ENCODE peak calls at places on chromosomes 2 and 18, in seven cellular contexts. K is left ventricle myocardium inferior; N is ovary; W is brain microvascular endothelial cell; Y is upper lobe of right lung; I is tibial nerve; F is CD4-positive, alpha-beta T cell. G is an unnamed sample. For H3K27me3, the result is how much of the 10 kb centered on the place peaks cover.

GRCh38 chr2:48482774-48483173 is 47.2 kb upstream of the STON1 start:
- DNase-seq in K (no peak), N (no peak), W (peak), Y (no peak), I (no peak), F (no peak), G (no peak)

GRCh38 chr2:222057249-222058073 is 241.3 kb downstream of the PAX3 start:
- DNase-seq in K (no peak), N (no peak), W (no peak), Y (no peak), I (no peak), F (no peak), G (no peak)

GRCh38 chr18:46322411-46322891 is 218.3 kb downstream of the HAUS1 start:
- DNase-seq in K (no peak), N (no peak), W (no peak), Y (no peak), I (no peak), F (no peak), G (no peak)

GRCh38 chr2:83689402-83689801 is 769.7 kb downstream of the SUCLG1 start:
- DNase-seq in K (no peak), N (no peak), W (no peak), Y (no peak), I (no peak), F (no peak), G (no peak)

GRCh38 chr2:64485302-64485701 is 31.3 kb downstream of the LGALSL start:
- DNase-seq in K (no peak), N (no peak), W (no peak), Y (no peak), I (no peak), F (no peak), G (no peak)

GRCh38 chr2:144382848-144383247 is 137.1 kb downstream of the ZEB2 start:
- DNase-seq in K (no peak), N (no peak), W (no peak), Y (no peak), I (no peak), F (no peak), G (peak)

GRCh38 chr18:63848159-63848558 is 39.3 kb upstream of the SERPINB2 start:
- DNase-seq in K (no peak), N (no peak), W (peak), Y (no peak), I (no peak), F (no peak), G (no peak)

GRCh38 chr2:96317584-96317997 is 7.5 kb upstream of the ITPRIPL1 start:
- DNase-seq in K (no peak), N (no peak), W (no peak), Y (no peak), I (no peak), F (no peak), G (no peak)

GRCh38 chr18:2964349-2965010 is 48.5 kb downstream of the LPIN2 start:
- DNase-seq in K (no peak), N (no peak), W (no peak), Y (no peak), I (no peak), F (no peak), G (no peak)

GRCh38 chr2:241216211-241216761 is 27.8 kb downstream of the ANO7 start:
- DNase-seq in K (no peak), N (no peak), W (no peak), Y (no peak), I (no peak), F (no peak), G (no peak)

GRCh38 chr2:56130463-56131070 is 53.2 kb upstream of the CCDC85A start:
- DNase-seq in K (no peak), N (no peak), W (peak), Y (no peak), I (peak), F (no peak), G (no peak)

GRCh38 chr2:182836451-182836850 is 30.0 kb downstream of the FRZB start:
- DNase-seq in K (no peak), N (no peak), W (no peak), Y (no peak), I (no peak), F (no peak), G (no peak)

GRCh38 chr18:26096852-26097251 is 6.4 kb upstream of the SS18 start:
- DNase-seq in K (no peak), N (no peak), W (no peak), Y (no peak), I (no peak), F (no peak), G (no peak)

GRCh38 chr2:11657646-11658045 is 12.3 kb downstream of the NTSR2 start:
- DNase-seq in K (no peak), N (no peak), W (no peak), Y (no peak), I (no peak), F (no peak), G (no peak)

GRCh38 chr2:102520009-102520408 is 47.0 kb downstream of the SLC9A4 start:
- DNase-seq in K (no peak), N (no peak), W (no peak), Y (no peak), I (no peak), F (no peak), G (no peak)

GRCh38 chr18:80041424-80041823 is 7.2 kb downstream of the RBFA start:
- DNase-seq in K (no peak), N (no peak), W (no peak), Y (no peak), I (no peak), F (no peak), G (no peak)

GRCh38 chr2:12776457-12777049 is 59.8 kb downstream of the TRIB2 start:
- DNase-seq in K (no peak), N (no peak), W (no peak), Y (no peak), I (no peak), F (no peak), G (no peak)

GRCh38 chr2:188573453-188573852 is 281.8 kb downstream of the GULP1 start:
- DNase-seq in K (no peak), N (no peak), W (no peak), Y (no peak), I (no peak), F (no peak), G (no peak)

GRCh38 chr18:76859474-76860339 is 37.4 kb downstream of the ZNF236 start:
- DNase-seq in K (no peak), N (no peak), W (no peak), Y (no peak), I (no peak), F (no peak), G (peak)

GRCh38 chr2:143776531-143776930 is 647.3 kb downstream of the ARHGAP15 start:
- DNase-seq in K (no peak), N (no peak), W (no peak), Y (no peak), I (no peak), F (no peak), G (no peak)

GRCh38 chr2:176134978-176135575 is 5.6 kb downstream of the HOXD8 start:
- DNase-seq in K (no peak), N (no peak), W (no peak), Y (no peak), I (no peak), F (no peak), G (no peak)

GRCh38 chr18:79664525-79665125 is 15.0 kb upstream of the CTDP1 start:
- DNase-seq in K (no peak), N (no peak), W (peak), Y (no peak), I (no peak), F (no peak), G (no peak)

GRCh38 chr2:112692914-112693313 is 27.9 kb upstream of the NT5DC4 start:
- DNase-seq in K (no peak), N (no peak), W (no peak), Y (no peak), I (no peak), F (no peak), G (no peak)

GRCh38 chr2:241666627-241667400 is 19.8 kb downstream of the DTYMK start:
- DNase-seq in K (no peak), N (no peak), W (peak), Y (no peak), I (no peak), F (no peak), G (no peak)

GRCh38 chr2:241386519-241386918 is 30.4 kb downstream of the FARP2 start:
- DNase-seq in K (no peak), N (no peak), W (no peak), Y (no peak), I (no peak), F (no peak), G (no peak)

GRCh38 chr2:241989074-241989473 is 119.5 kb downstream of the RTP5 start:
- DNase-seq in K (no peak), N (no peak), W (no peak), Y (no peak), I (no peak), F (no peak), G (no peak)

GRCh38 chr2:71154798-71155197 is 24.4 kb downstream of the MPHOSPH10 start:
- DNase-seq in K (no peak), N (no peak), W (no peak), Y (no peak), I (no peak), F (no peak), G (no peak)

GRCh38 chr2:74700643-74701377 is 46.8 kb downstream of the SEMA4F start:
- DNase-seq in K (no peak), N (no peak), W (no peak), Y (no peak), I (no peak), F (no peak), G (no peak)

GRCh38 chr2:30722936-30723725 is 84.1 kb downstream of the CAPN13 start:
- DNase-seq in K (no peak), N (no peak), W (no peak), Y (peak), I (no peak), F (no peak), G (no peak)

GRCh38 chr18:74778191-74778847 is 180.6 kb downstream of the ZNF407 start:
- DNase-seq in K (no peak), N (no peak), W (no peak), Y (no peak), I (no peak), F (no peak), G (no peak)

GRCh38 chr18:35658112-35658511 is 76.6 kb downstream of the GALNT1 start:
- DNase-seq in K (no peak), N (no peak), W (no peak), Y (no peak), I (no peak), F (no peak), G (no peak)

GRCh38 chr18:32683044-32683443 is 89.8 kb downstream of the KLHL14 start:
- DNase-seq in K (no peak), N (no peak), W (no peak), Y (no peak), I (no peak), F (no peak), G (no peak)

GRCh38 chr2:215419113-215419512 is 16.8 kb downstream of the FN1 start:
- DNase-seq in K (no peak), N (no peak), W (peak), Y (no peak), I (no peak), F (no peak), G (no peak)

GRCh38 chr2:225889452-225889851 is 489.9 kb downstream of the NYAP2 start:
- DNase-seq in K (no peak), N (no peak), W (peak), Y (no peak), I (peak), F (no peak), G (no peak)

GRCh38 chr2:71665168-71666093 is 212.1 kb downstream of the DYSF start:
- DNase-seq in K (no peak), N (no peak), W (no peak), Y (no peak), I (no peak), F (no peak), G (no peak)

GRCh38 chr2:202406445-202406967 is 30.4 kb downstream of the BMPR2 start:
- DNase-seq in K (no peak), N (no peak), W (no peak), Y (no peak), I (no peak), F (no peak), G (no peak)

GRCh38 chr2:28088970-28089369 is 198.4 kb downstream of the BABAM2 start:
- DNase-seq in K (no peak), N (no peak), W (peak), Y (no peak), I (no peak), F (no peak), G (no peak)

GRCh38 chr18:11004294-11004693 is 145.1 kb downstream of the PIEZO2 start:
- DNase-seq in K (no peak), N (no peak), W (peak), Y (no peak), I (no peak), F (no peak), G (no peak)
- H3K27ac ChIP-seq in K (no peak), N (no peak), W (peak), Y (no peak), I (no peak), F (no peak), G (no peak)

GRCh38 chr2:230862292-230862691 is 2.5 kb upstream of the ITM2C start:
- DNase-seq in K (no peak), N (no peak), W (no peak), Y (no peak), I (no peak), F (no peak), G (no peak)
- H3K27me3 ChIP-seq in K (half or more), N (under half), W (under half), Y (under half), I (under half), F (under half), G (under half)

GRCh38 chr2:200865736-200865995 is 1.2 kb upstream of the CLK1 start:
- DNase-seq in K (no peak), N (no peak), W (no peak), Y (no peak), I (no peak), F (no peak), G (no peak)
- H3K27ac ChIP-seq in K (peak), N (no peak), W (no peak), Y (no peak), I (no peak), F (no peak), G (no peak)

GRCh38 chr2:121287956-121288355 is 3.0 kb upstream of the TFCP2L1 start:
- DNase-seq in K (no peak), N (no peak), W (no peak), Y (no peak), I (no peak), F (no peak), G (no peak)
- H3K27me3 ChIP-seq in K (under half), N (under half), W (under half), Y (under half), I (under half), F (under half), G (under half)

GRCh38 chr2:26273501-26273900 is 28.8 kb downstream of the HADHB start:
- DNase-seq in K (no peak), N (no peak), W (no peak), Y (no peak), I (no peak), F (no peak), G (no peak)

GRCh38 chr2:26270363-26270762 is 25.6 kb downstream of the HADHB start:
- DNase-seq in K (no peak), N (no peak), W (no peak), Y (no peak), I (no peak), F (no peak), G (no peak)

GRCh38 chr2:26269571-26270170 is 24.9 kb downstream of the HADHB start:
- DNase-seq in K (no peak), N (no peak), W (no peak), Y (no peak), I (no peak), F (no peak), G (no peak)

GRCh38 chr2:26276488-26276887 is 31.7 kb downstream of the HADHB start:
- DNase-seq in K (no peak), N (no peak), W (no peak), Y (no peak), I (no peak), F (no peak), G (no peak)

GRCh38 chr2:26274058-26274613 is 29.4 kb downstream of the HADHB start:
- DNase-seq in K (no peak), N (no peak), W (peak), Y (no peak), I (peak), F (no peak), G (no peak)
- H3K27ac ChIP-seq in K (peak), N (no peak), W (peak), Y (peak), I (peak), F (no peak), G (no peak)

DNA sequence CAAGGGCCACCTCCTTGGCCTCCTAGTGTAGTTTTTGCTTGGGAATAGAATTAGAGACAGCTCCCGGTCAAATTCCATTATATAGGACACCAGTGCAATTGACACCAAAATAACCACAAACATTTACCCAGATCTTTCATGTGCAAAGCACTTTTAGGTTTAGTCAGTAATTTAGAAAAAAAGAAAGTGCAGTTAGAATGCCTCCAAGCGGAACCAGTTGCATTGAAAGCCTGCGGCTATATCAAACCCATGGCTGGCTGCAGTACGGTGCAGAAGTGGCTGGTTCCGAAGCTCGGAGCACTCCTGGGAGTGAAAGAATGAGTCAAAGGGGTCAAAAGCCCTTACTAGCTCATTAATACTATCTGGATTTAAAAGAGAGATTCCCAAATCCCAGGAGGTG is 432.3 kb upstream of the KLHL29 start:
- DNase-seq in K (no peak), N (no peak), W (no peak), Y (no peak), I (no peak), F (no peak), G (no peak)
- H3K27me3 ChIP-seq in K (under half), N (under half), W (under half), Y (under half), I (under half), F (under half), G (under half)

DNA sequence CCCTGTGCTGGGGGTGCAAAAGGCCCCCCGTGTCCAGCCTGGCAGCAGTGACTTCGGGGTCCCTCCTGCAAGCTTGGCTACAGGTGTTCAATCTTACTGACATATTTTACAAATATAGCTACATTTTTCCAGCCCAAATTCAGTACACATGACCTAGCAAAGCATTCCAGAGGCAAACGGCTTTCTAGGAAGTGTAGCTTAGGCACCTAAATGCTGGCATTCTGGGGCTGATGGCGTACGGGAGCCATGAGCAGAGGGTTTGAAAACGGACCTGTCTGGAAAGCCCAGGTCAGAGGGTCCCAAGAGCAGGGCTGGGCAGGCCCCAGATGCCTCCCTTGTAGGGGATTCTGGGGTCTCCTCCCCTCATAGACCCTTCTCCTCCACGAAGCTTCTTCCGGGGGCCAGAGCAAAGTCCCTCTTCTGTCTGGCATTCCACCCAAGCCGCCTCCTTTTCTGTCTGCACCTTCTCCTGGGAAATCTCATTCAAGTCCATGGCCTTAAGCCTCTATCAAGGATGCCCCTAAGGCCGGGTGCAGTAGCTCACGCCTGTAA is 63.3 kb upstream of the ASAP2 start:
- DNase-seq in K (no peak), N (no peak), W (no peak), Y (no peak), I (no peak), F (no peak), G (no peak)
- H3K27ac ChIP-seq in K (peak), N (peak), W (peak), Y (no peak), I (no peak), F (no peak), G (no peak)

G was measured in CD8-positive, alpha-beta memory T cell.